ENCODE peak calls at places on chromosome X, in four cellular contexts. W is neural progenitor cell, Z is OCI-LY7, I is GM23248. K is an unnamed sample.

GRCh38 chrX:118251251-118251650 is 94.7 kb upstream of the WDR44 start:
- DNase-seq in I (peak), Z (no peak), W (no peak), K (no peak)

GRCh38 chrX:13495232-13495631 is 74.2 kb upstream of the EGFL6 start:
- DNase-seq in W (no peak), I (no peak), Z (no peak), K (no peak)

GRCh38 chrX:109943740-109944092 is 59.2 kb upstream of the TMEM164 start:
- DNase-seq in Z (no peak), I (no peak), W (no peak), K (no peak)

GRCh38 chrX:66074920-66075879 is 35.3 kb upstream of the VSIG4 start:
- DNase-seq in W (no peak), Z (no peak), I (no peak), K (no peak)

GRCh38 chrX:37959212-37960021 is 46.9 kb upstream of the SYTL5 start:
- DNase-seq in W (no peak), I (no peak), Z (no peak), K (peak)

GRCh38 chrX:101452051-101452450 is 33.2 kb upstream of the ARMCX4 start:
- DNase-seq in Z (no peak), W (no peak), I (no peak), K (no peak)

GRCh38 chrX:50447535-50447934 is 23.1 kb downstream of the DGKK start:
- DNase-seq in Z (no peak), W (no peak), I (no peak), K (no peak)

GRCh38 chrX:63746278-63746677 is 38.7 kb downstream of the ARHGEF9 start:
- DNase-seq in W (no peak), Z (no peak), I (no peak), K (no peak)

GRCh38 chrX:87728459-87728858 is 210.9 kb downstream of the KLHL4 start:
- DNase-seq in Z (no peak), I (no peak), W (no peak), K (no peak)
- TF ChIP-seq EZH2phosphoT487 in Z (no peak), I (no peak), W (no peak), K (no peak)

GRCh38 chrX:115232933-115233496 is 881 bp downstream of the LRCH2 start:
- DNase-seq in Z (no peak), I (peak), W (no peak), K (no peak)

GRCh38 chrX:115229337-115229991 is 4.4 kb downstream of the LRCH2 start:
- DNase-seq in W (no peak), I (no peak), Z (no peak), K (peak)

GRCh38 chrX:115233497-115234219 is at the start of gene LRCH2:
- DNase-seq in Z (no peak), I (peak), W (peak), K (peak)

GRCh38 chrX:115234220-115234557 is 293 bp upstream of the LRCH2 start:
- DNase-seq in W (no peak), Z (no peak), I (no peak), K (no peak)
- H3K4me3 ChIP-seq in W (peak), Z (no peak), I (peak), K (peak)

GRCh38 chrX:129791961-129792570 is 12.3 kb downstream of the SASH3 start:
- DNase-seq in Z (no peak), W (no peak), I (no peak), K (no peak)

GRCh38 chrX:129790146-129790545 is 10.4 kb downstream of the SASH3 start:
- DNase-seq in W (no peak), Z (no peak), I (no peak), K (no peak)

GRCh38 chrX:129791336-129791735 is 11.6 kb downstream of the SASH3 start:
- DNase-seq in W (no peak), I (no peak), Z (no peak), K (no peak)

GRCh38 chrX:129792586-129793291 is 13.0 kb downstream of the SASH3 start:
- DNase-seq in I (no peak), W (no peak), Z (no peak), K (no peak)

GRCh38 chrX:129790808-129791207 is 11.1 kb downstream of the SASH3 start:
- DNase-seq in Z (no peak), W (no peak), I (no peak), K (no peak)
- TF ChIP-seq EZH2phosphoT487 in Z (no peak), W (no peak), I (no peak), K (no peak)

DNA sequence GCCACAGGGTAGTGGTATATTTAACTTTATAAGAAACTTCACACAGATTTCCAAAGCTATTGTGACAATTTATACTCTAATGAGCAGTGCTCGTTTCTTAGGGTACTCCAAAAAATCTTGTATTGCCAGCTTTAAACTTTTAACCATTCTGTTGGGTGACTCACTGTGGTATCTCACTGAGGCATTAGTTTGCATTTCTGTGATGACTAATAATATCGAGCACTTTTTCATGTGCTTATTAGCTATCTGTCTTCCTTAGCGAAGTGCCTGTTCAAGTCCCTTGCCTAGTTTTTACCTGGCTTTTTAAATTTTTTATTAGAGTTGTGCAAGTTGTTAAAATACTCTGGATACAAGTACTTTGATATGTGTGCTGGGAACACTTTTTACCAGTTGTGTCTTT is 5.5 kb downstream of the PNMA3 start:
- DNase-seq in Z (no peak), W (no peak), I (peak), K (no peak)
- H3K4me3 ChIP-seq in Z (no peak), W (no peak), I (no peak), K (no peak)